ENCODE peak calls at places on chromosome 17, in five cellular contexts. One of them, this sample, is unnamed.

GRCh38 chr17:35947156-35947585 is 3.7 kb upstream of the LYZL6 start:
- DNase-seq in H1: no peak
- DNase-seq in HepG2: peak
- DNase-seq in GM12878: no peak
- DNase-seq in K562: peak
- DNase-seq in this sample: peak

GRCh38 chr17:1769826-1770477 is 8.1 kb downstream of the SERPINF1 start:
- DNase-seq in H1: no peak
- DNase-seq in HepG2: peak
- DNase-seq in GM12878: no peak
- DNase-seq in K562: no peak
- DNase-seq in this sample: no peak

GRCh38 chr17:66855204-66855603 is 20.3 kb downstream of the CACNG5 start:
- DNase-seq in K562: peak
- DNase-seq in GM12878: no peak
- DNase-seq in H1: peak
- DNase-seq in HepG2: no peak
- DNase-seq in this sample: no peak

GRCh38 chr17:49741692-49742076 is 22.2 kb downstream of the FAM117A start:
- DNase-seq in HepG2: no peak
- DNase-seq in GM12878: no peak
- DNase-seq in K562: no peak
- DNase-seq in H1: no peak
- DNase-seq in this sample: no peak

GRCh38 chr17:32551186-32551955 is 64.6 kb downstream of the CDK5R1 start:
- DNase-seq in HepG2: no peak
- DNase-seq in GM12878: peak
- DNase-seq in H1: no peak
- DNase-seq in K562: no peak
- DNase-seq in this sample: no peak

GRCh38 chr17:6894206-6894528 is 62.6 kb upstream of the TEKT1 start:
- DNase-seq in GM12878: no peak
- DNase-seq in HepG2: no peak
- DNase-seq in K562: no peak
- DNase-seq in H1: peak
- DNase-seq in this sample: no peak

GRCh38 chr17:51815097-51815496 is 343.4 kb downstream of the CA10 start:
- DNase-seq in K562: no peak
- DNase-seq in GM12878: no peak
- DNase-seq in HepG2: no peak
- DNase-seq in H1: no peak
- DNase-seq in this sample: no peak

GRCh38 chr17:11487469-11487868 is 110.8 kb upstream of the DNAH9 start:
- DNase-seq in GM12878: no peak
- DNase-seq in K562: no peak
- DNase-seq in HepG2: no peak
- DNase-seq in H1: no peak
- DNase-seq in this sample: no peak

GRCh38 chr17:9239821-9240658 is 218.7 kb downstream of the NTN1 start:
- DNase-seq in HepG2: no peak
- DNase-seq in K562: peak
- DNase-seq in H1: no peak
- DNase-seq in GM12878: no peak
- DNase-seq in this sample: peak

GRCh38 chr17:28963841-28964240 is 12.5 kb upstream of the PHF12 start:
- DNase-seq in GM12878: no peak
- DNase-seq in H1: no peak
- DNase-seq in HepG2: no peak
- DNase-seq in K562: no peak
- DNase-seq in this sample: no peak

GRCh38 chr17:73091770-73092517 is 544 bp downstream of the SLC39A11 start:
- DNase-seq in K562: peak
- DNase-seq in GM12878: no peak
- DNase-seq in H1: no peak
- DNase-seq in HepG2: peak
- DNase-seq in this sample: no peak

GRCh38 chr17:66507103-66507923 is 204.9 kb downstream of the PRKCA start:
- DNase-seq in K562: peak
- DNase-seq in H1: no peak
- DNase-seq in GM12878: no peak
- DNase-seq in HepG2: peak
- DNase-seq in this sample: peak

GRCh38 chr17:77109159-77110005 is 31.4 kb upstream of the SEC14L1 start:
- DNase-seq in H1: no peak
- DNase-seq in GM12878: no peak
- DNase-seq in HepG2: no peak
- DNase-seq in K562: no peak
- DNase-seq in this sample: no peak

GRCh38 chr17:77106874-77107358 is 33.9 kb upstream of the SEC14L1 start:
- DNase-seq in H1: no peak
- DNase-seq in GM12878: peak
- DNase-seq in K562: no peak
- DNase-seq in HepG2: no peak
- DNase-seq in this sample: no peak

GRCh38 chr17:77111916-77112315 is 28.9 kb upstream of the SEC14L1 start:
- DNase-seq in K562: no peak
- DNase-seq in GM12878: no peak
- DNase-seq in HepG2: no peak
- DNase-seq in H1: no peak
- DNase-seq in this sample: no peak

GRCh38 chr17:77107506-77108433 is 33.0 kb upstream of the SEC14L1 start:
- DNase-seq in H1: no peak
- DNase-seq in GM12878: peak
- DNase-seq in HepG2: no peak
- DNase-seq in K562: peak
- DNase-seq in this sample: no peak

GRCh38 chr17:77110006-77110374 is 30.8 kb upstream of the SEC14L1 start:
- DNase-seq in GM12878: peak
- DNase-seq in HepG2: no peak
- DNase-seq in K562: no peak
- DNase-seq in H1: no peak
- DNase-seq in this sample: no peak
- TF ChIP-seq ATF3 in GM12878: no peak
- TF ChIP-seq ATF3 in HepG2: no peak
- TF ChIP-seq ATF3 in K562: no peak
- TF ChIP-seq ATF3 in H1: no peak
- TF ChIP-seq ATF3 in this sample: no peak

DNA sequence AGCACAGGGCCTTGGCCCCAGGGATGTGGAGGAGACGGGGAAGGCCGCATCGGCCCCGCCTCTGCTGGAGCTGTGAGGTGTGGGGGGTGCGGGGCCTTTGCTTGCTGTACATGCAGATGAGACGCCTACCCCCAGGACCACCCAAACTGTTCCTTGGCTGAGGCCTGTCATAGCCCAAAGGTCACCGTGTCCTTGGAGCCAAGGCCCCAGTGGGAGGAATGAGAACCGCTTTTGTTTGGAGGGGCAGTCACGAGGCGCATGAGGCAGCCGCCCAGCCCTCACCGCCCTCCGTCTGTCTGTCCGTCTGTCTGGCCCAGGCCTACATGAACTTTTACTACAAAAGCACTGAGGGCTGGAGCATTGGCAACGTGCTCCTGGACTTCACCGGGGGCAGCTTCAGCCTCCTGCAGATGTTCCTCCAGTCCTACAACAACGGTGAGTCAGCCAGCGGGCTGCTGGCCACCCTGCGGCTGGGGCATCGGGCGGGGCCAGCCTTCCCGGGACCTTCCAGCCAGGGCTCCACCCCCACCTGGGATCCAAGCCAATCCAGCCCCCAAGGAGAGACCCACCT is 8.8 kb downstream of the TAX1BP3 start:
- DNase-seq in H1: no peak
- DNase-seq in HepG2: no peak
- DNase-seq in GM12878: no peak
- DNase-seq in K562: peak
- DNase-seq in this sample: no peak
- H3K4me2 ChIP-seq in H1: no peak
- H3K4me2 ChIP-seq in HepG2: no peak
- H3K4me2 ChIP-seq in GM12878: no peak
- H3K4me2 ChIP-seq in K562: no peak
- H3K4me2 ChIP-seq in this sample: peak

DNA sequence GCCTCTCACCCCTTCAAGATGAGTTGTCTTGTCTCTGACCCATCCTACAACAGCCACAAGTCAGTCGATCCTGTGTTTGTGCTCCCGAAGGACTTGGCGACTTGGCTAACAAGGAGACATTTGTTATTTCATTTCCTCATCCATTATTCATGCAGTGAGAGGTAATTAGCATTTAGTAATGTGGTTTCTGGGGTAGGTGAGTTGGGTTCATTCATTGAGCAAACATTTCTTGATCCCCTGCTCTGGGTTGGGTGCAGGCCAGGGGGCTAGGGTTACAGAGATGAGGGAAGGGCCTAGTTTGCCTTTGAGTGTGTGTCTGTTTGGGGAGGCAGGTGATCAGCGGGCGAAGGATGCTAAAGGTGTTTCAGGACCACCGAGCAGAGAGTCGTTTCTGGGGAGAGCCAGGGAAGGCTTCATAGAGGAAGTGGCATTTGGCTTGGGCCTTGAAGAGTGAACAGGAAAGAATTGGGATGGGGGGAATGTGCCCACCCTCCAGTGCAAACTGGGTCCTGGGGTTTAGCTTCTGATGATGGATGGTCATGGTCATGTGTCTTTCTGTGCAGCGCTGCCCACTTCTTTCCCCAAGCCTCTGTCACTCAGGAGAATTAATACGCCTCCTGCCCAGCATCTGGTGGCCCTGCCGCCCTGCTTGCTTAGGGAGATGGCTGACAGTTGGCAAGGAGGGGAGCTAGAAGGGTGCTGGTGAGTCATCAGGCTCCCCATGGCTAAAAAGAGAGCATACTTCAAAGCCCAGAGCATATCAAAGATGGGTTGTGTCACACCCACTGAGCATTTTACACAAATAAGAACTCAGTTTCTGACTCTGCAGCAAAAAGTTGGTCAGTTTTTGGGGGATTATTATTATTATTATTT is 38.5 kb downstream of the MSI2 start:
- DNase-seq in H1: no peak
- DNase-seq in HepG2: peak
- DNase-seq in K562: peak
- DNase-seq in GM12878: no peak
- DNase-seq in this sample: peak
- TF ChIP-seq ATF3 in H1: no peak
- TF ChIP-seq ATF3 in HepG2: no peak
- TF ChIP-seq ATF3 in K562: peak
- TF ChIP-seq ATF3 in GM12878: no peak
- TF ChIP-seq ATF3 in this sample: no peak

GRCh38 chr17:45129426-45129939 is 2.8 kb downstream of the PLCD3 start:
- DNase-seq in HepG2: peak
- DNase-seq in K562: no peak
- DNase-seq in H1: no peak
- DNase-seq in GM12878: no peak
- DNase-seq in this sample: no peak

GRCh38 chr17:45127583-45128300 is 4.6 kb downstream of the PLCD3 start:
- DNase-seq in GM12878: no peak
- DNase-seq in K562: no peak
- DNase-seq in H1: no peak
- DNase-seq in HepG2: peak
- DNase-seq in this sample: no peak

GRCh38 chr17:45128331-45128730 is 4.0 kb downstream of the PLCD3 start:
- DNase-seq in HepG2: no peak
- DNase-seq in H1: no peak
- DNase-seq in K562: no peak
- DNase-seq in GM12878: no peak
- DNase-seq in this sample: no peak

GRCh38 chr17:45129940-45130639 is 2.2 kb downstream of the PLCD3 start:
- DNase-seq in HepG2: peak
- DNase-seq in K562: no peak
- DNase-seq in GM12878: no peak
- DNase-seq in H1: no peak
- DNase-seq in this sample: no peak

GRCh38 chr17:45128989-45129388 is 3.3 kb downstream of the PLCD3 start:
- DNase-seq in GM12878: no peak
- DNase-seq in HepG2: no peak
- DNase-seq in K562: no peak
- DNase-seq in H1: no peak
- DNase-seq in this sample: no peak
- H3K4me2 ChIP-seq in GM12878: no peak
- H3K4me2 ChIP-seq in HepG2: peak
- H3K4me2 ChIP-seq in K562: no peak
- H3K4me2 ChIP-seq in H1: no peak
- H3K4me2 ChIP-seq in this sample: peak

GRCh38 chr17:77737442-77738265 is 220.8 kb upstream of the TNRC6C start:
- DNase-seq in GM12878: no peak
- DNase-seq in HepG2: no peak
- DNase-seq in H1: no peak
- DNase-seq in K562: no peak
- DNase-seq in this sample: no peak
- TF ChIP-seq ATF3 in GM12878: no peak
- TF ChIP-seq ATF3 in HepG2: no peak
- TF ChIP-seq ATF3 in H1: no peak
- TF ChIP-seq ATF3 in K562: no peak
- TF ChIP-seq ATF3 in this sample: no peak

DNA sequence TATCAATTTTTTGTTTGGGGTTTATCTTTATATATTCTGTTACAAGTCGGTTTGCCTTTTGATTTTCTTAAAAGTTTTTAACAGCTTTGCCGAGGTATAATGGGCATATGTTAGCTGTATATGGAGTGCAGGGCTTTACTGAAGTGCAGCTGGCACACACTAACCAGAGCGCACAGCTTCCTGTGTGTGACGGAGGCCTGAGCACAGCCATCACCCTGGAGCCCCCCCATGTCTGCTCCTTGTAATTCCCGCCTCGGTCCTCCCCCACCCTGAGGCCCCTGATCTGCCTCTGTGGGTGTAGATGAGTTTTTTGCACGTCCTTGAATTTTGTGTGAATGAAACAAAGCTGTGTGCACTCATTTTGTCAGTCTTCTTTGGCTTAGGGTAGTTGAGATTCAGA is 60.1 kb upstream of the ZNF750 start:
- DNase-seq in H1: no peak
- DNase-seq in GM12878: no peak
- DNase-seq in HepG2: no peak
- DNase-seq in K562: no peak
- DNase-seq in this sample: no peak
- H3K4me2 ChIP-seq in H1: no peak
- H3K4me2 ChIP-seq in GM12878: no peak
- H3K4me2 ChIP-seq in HepG2: no peak
- H3K4me2 ChIP-seq in K562: no peak
- H3K4me2 ChIP-seq in this sample: no peak

DNA sequence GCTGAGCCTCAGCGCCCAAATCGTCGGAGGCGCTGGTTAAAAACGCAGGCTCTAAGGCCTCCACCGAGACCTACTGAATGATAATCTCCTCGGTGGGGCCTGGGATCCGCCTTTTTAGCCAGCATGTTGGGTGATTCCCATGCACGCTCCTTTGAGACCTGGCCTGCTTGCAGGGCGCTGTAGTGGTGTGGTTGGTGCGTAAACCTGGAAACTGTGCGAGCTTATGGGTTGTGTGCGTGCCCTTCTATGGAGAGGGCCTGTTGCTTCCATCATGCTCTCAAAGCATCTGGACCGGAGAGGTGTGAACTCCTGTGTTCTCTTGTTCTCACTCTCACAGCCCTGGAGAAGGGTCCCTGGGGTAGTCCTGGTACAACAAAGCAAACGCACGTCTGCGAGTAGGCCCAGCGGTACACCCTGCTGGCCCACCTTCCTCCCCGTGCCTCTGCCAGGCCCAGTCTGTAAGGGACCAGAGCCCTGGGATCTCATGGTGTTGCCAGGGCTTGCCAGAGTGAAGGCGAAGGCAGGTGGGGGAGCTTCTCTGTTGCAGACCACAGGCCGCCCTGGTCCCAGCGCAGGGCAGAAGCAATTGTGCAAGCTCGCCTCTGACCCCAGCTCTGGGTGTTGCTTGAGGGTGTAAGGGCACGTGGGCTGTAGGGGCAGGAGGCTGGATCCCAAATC is 759 bp upstream of the LRRC75A start:
- DNase-seq in H1: no peak
- DNase-seq in HepG2: no peak
- DNase-seq in K562: no peak
- DNase-seq in GM12878: no peak
- DNase-seq in this sample: no peak
- TF ChIP-seq ATF3 in H1: no peak
- TF ChIP-seq ATF3 in HepG2: no peak
- TF ChIP-seq ATF3 in K562: no peak
- TF ChIP-seq ATF3 in GM12878: no peak
- TF ChIP-seq ATF3 in this sample: no peak

This sample was measured in HCT116.